ENCODE peak calls at places on chromosomes 13 and 19, in eight cellular contexts. S is ovary, A is kidney epithelial cell, I is fibroblast of lung, X is colonic mucosa, G is neural progenitor cell, V is SK-N-SH, Y is foreskin fibroblast. Q is an unnamed sample.
A peak's percentile ranks its signal among the peaks of the same experiment; 100 is the strongest.

GRCh38 chr19:49861541-49862410 is 5.6 kb downstream of the PNKP start:
- DNase-seq in S (peak; percentile 55), A (no peak), I (no peak), X (no peak), G (no peak), V (no peak), Y (no peak), Q (no peak)

GRCh38 chr13:89816404-89816803 is 1531.1 kb upstream of the MIR17HG start:
- DNase-seq in S (no peak), A (no peak), I (no peak), X (no peak), G (no peak), V (no peak), Y (no peak), Q (no peak)

GRCh38 chr19:15187026-15188007 is 13.5 kb downstream of the NOTCH3 start:
- DNase-seq in S (no peak), A (no peak), I (no peak), X (no peak), G (no peak), V (peak; percentile 73), Y (no peak), Q (no peak)

GRCh38 chr19:15934332-15935078 is at the start of gene CYP4F11:
- DNase-seq in S (peak; percentile 26), A (peak; percentile 21), I (no peak), X (peak; percentile 89), G (no peak), V (no peak), Y (peak; percentile 2), Q (no peak)

GRCh38 chr19:3617463-3617862 is 9.1 kb downstream of the CACTIN start:
- DNase-seq in S (no peak), A (no peak), I (no peak), X (no peak), G (peak; percentile 20), V (no peak), Y (no peak), Q (no peak)

GRCh38 chr13:110425444-110425780 is 118.3 kb downstream of the COL4A2 start:
- DNase-seq in S (no peak), A (no peak), I (peak; percentile 90), X (no peak), G (no peak), V (no peak), Y (peak; percentile 87), Q (no peak)

GRCh38 chr13:40269086-40269485 is 397.4 kb downstream of the FOXO1 start:
- DNase-seq in S (no peak), A (no peak), I (peak; percentile 12), X (no peak), G (no peak), V (no peak), Y (no peak), Q (no peak)

GRCh38 chr19:28294395-28294794 is 918.6 kb downstream of the UQCRFS1 start:
- DNase-seq in S (no peak), A (no peak), I (no peak), X (peak; percentile 44), G (no peak), V (no peak), Y (peak; percentile 74), Q (peak; percentile 32)

GRCh38 chr13:93284056-93284455 is 57.4 kb downstream of the GPC6 start:
- DNase-seq in S (no peak), A (no peak), I (no peak), X (no peak), G (no peak), V (no peak), Y (no peak), Q (no peak)

GRCh38 chr13:93280688-93281087 is 54.1 kb downstream of the GPC6 start:
- DNase-seq in S (no peak), A (no peak), I (no peak), X (no peak), G (no peak), V (no peak), Y (no peak), Q (no peak)

GRCh38 chr13:93279982-93280381 is 53.4 kb downstream of the GPC6 start:
- DNase-seq in S (no peak), A (no peak), I (no peak), X (no peak), G (no peak), V (no peak), Y (no peak), Q (no peak)

GRCh38 chr13:93286047-93286446 is 59.4 kb downstream of the GPC6 start:
- DNase-seq in S (no peak), A (no peak), I (no peak), X (no peak), G (peak; percentile 7), V (no peak), Y (no peak), Q (no peak)

GRCh38 chr13:93283255-93283654 is 56.6 kb downstream of the GPC6 start:
- DNase-seq in S (no peak), A (no peak), I (no peak), X (no peak), G (no peak), V (peak; percentile 28), Y (no peak), Q (no peak)
- TF ChIP-seq CTCF in S (no peak), A (no peak), I (no peak), X (no peak), G (no peak), V (no peak), Y (no peak), Q (no peak)

GRCh38 chr19:57419439-57419838 is 8.5 kb downstream of the ZNF17 start:
- DNase-seq in S (no peak), A (no peak), I (no peak), X (no peak), G (no peak), V (no peak), Y (no peak), Q (no peak)

DNA sequence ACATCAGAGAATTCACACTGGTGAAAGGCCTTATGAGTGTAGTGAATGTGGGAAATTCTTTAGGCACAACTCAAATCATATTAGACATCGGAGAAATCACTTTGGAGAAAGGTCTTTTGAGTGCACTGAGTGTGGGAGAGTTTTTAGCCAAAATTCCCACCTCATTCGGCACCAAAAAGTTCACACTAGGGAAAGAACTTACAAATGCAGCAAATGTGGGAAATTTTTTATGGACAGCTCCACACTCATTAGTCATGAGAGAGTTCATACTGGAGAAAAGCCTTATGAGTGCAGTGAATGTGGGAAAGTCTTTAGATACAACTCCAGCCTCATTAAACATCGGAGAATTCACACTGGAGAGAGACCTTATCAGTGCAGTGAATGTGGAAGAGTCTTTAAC is 10.1 kb downstream of the ZNF17 start:
- DNase-seq in S (no peak), A (no peak), I (no peak), X (no peak), G (no peak), V (no peak), Y (no peak), Q (no peak)
- H3K4me3 ChIP-seq in S (no peak overlapping the region), A (no peak overlapping the region), I (no peak overlapping the region), X (no peak overlapping the region), G (no peak overlapping the region), V (no peak overlapping the region), Y (no peak overlapping the region), Q (no peak overlapping the region)

GRCh38 chr19:12581100-12581499 is 29.5 kb downstream of the ZNF490 start:
- DNase-seq in S (no peak), A (no peak), I (no peak), X (no peak), G (no peak), V (no peak), Y (no peak), Q (no peak)
- TF ChIP-seq CTCF in S (no peak), A (no peak), I (no peak), X (no peak), G (no peak), V (no peak), Y (no peak), Q (no peak)

GRCh38 chr13:48504606-48505369 is 28.1 kb downstream of the RCBTB2 start:
- DNase-seq in S (no peak), A (no peak), I (no peak), X (no peak), G (no peak), V (no peak), Y (no peak), Q (no peak)

GRCh38 chr13:48508001-48508400 is 24.9 kb downstream of the RCBTB2 start:
- DNase-seq in S (no peak), A (no peak), I (no peak), X (no peak), G (no peak), V (no peak), Y (no peak), Q (no peak)

GRCh38 chr13:48505597-48506091 is 27.2 kb downstream of the RCBTB2 start:
- DNase-seq in S (no peak), A (no peak), I (peak; percentile 52), X (no peak), G (no peak), V (no peak), Y (peak; percentile 50), Q (no peak)

GRCh38 chr13:48507024-48507423 is 25.9 kb downstream of the RCBTB2 start:
- DNase-seq in S (no peak), A (no peak), I (no peak), X (no peak), G (no peak), V (no peak), Y (no peak), Q (no peak)

DNA sequence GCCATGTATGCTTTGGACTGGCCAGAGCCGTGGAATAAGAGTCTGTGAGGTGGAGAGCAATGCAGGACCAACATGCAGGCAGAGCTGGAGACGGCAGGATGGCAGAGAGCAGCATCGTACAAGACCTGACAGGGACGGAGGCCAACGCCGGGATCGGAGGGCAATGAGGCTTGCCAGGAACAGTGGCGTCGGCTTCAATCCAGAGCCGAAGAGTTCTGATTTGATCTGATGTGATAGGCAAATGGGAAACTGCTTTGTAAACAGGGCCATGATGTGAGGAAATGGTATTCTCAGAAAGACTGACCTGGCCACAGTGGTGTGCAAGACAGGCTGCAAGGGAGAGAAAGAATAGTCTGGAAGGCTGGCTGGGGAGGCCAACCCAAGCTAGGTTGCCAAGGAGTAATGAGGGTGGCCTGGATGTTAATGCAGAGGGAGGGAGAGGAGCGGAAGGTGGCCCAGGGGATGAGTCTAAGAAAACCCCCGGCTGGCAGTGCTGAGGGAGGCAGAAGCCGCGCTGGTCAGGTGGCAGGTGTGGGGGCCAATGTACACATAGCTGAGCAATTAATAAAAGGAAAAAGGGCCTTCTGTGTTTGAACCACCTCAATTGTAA is 26.7 kb downstream of the RCBTB2 start:
- DNase-seq in S (no peak), A (no peak), I (no peak), X (no peak), G (no peak), V (no peak), Y (no peak), Q (no peak)
- H3K4me3 ChIP-seq in S (no peak overlapping the region), A (no peak overlapping the region), I (no peak overlapping the region), X (no peak overlapping the region), G (no peak overlapping the region), V (no peak overlapping the region), Y (no peak overlapping the region), Q (no peak overlapping the region)

GRCh38 chr13:101785858-101786257 is 333.4 kb downstream of the ITGBL1 start:
- DNase-seq in S (no peak), A (peak; percentile 19), I (peak; percentile 27), X (no peak), G (peak; percentile 64), V (peak; percentile 22), Y (peak; percentile 64), Q (peak; percentile 20)
- TF ChIP-seq CTCF in S (no peak), A (peak; percentile 67), I (peak; percentile 30), X (no peak), G (peak; percentile 58), V (peak; percentile 56), Y (no peak), Q (peak; percentile 70)

Q was measured in astrocyte of the cerebellum.